ENCODE peak calls at places on chromosomes 16 and 17, in six cellular contexts. T is GM10248; O is CD8-positive, alpha-beta T cell; U is fibroblast of mammary gland; Q is glutamatergic neuron; B is neural progenitor cell. G is an unnamed sample.

GRCh38 chr17:39144414-39144813 is 7.0 kb downstream of the PLXDC1 start:
- DNase-seq in T (no peak), O (no peak), U (peak), Q (no peak), B (no peak), G (no peak)

GRCh38 chr17:48597775-48598631 is 4.4 kb upstream of the HOXB5 start:
- DNase-seq in T (peak), O (peak), U (peak), Q (no peak), B (peak), G (no peak)

GRCh38 chr16:70455910-70456309 is 1.5 kb downstream of the FCSK start:
- DNase-seq in T (no peak), O (no peak), U (no peak), Q (no peak), B (no peak), G (no peak)

GRCh38 chr17:39663688-39664580 is 1.2 kb upstream of the TCAP start:
- DNase-seq in T (no peak), O (no peak), U (no peak), Q (peak), B (peak), G (no peak)

GRCh38 chr16:85563515-85564276 is 49.4 kb upstream of the GSE1 start:
- DNase-seq in T (no peak), O (no peak), U (peak), Q (no peak), B (no peak), G (no peak)

GRCh38 chr17:64572682-64573154 is 65.9 kb downstream of the CEP95 start:
- DNase-seq in T (no peak), O (no peak), U (peak), Q (no peak), B (no peak), G (no peak)

GRCh38 chr16:74650966-74651567 is 15.6 kb downstream of the RFWD3 start:
- DNase-seq in T (no peak), O (no peak), U (no peak), Q (no peak), B (peak), G (no peak)

GRCh38 chr16:10317425-10318001 is 68.3 kb upstream of the ATF7IP2 start:
- DNase-seq in T (no peak), O (no peak), U (no peak), Q (no peak), B (no peak), G (no peak)

GRCh38 chr16:57258226-57258909 is 13.3 kb downstream of the ARL2BP start:
- DNase-seq in T (no peak), O (no peak), U (no peak), Q (no peak), B (no peak), G (no peak)

GRCh38 chr17:56812971-56813388 is 20.7 kb downstream of the C17orf67 start:
- DNase-seq in T (no peak), O (no peak), U (no peak), Q (no peak), B (no peak), G (no peak)

GRCh38 chr17:8831234-8831849 is 32.2 kb upstream of the MFSD6L start:
- DNase-seq in T (no peak), O (no peak), U (no peak), Q (no peak), B (no peak), G (no peak)

GRCh38 chr16:60929-61878 is 7.6 kb downstream of the SNRNP25 start:
- DNase-seq in T (no peak), O (no peak), U (no peak), Q (no peak), B (no peak), G (no peak)

GRCh38 chr17:44095647-44096496 is 25.3 kb downstream of the G6PC3 start:
- DNase-seq in T (peak), O (no peak), U (peak), Q (peak), B (peak), G (no peak)

GRCh38 chr16:78962457-78962929 is 638.0 kb downstream of the MAF start:
- DNase-seq in T (peak), O (no peak), U (no peak), Q (no peak), B (no peak), G (no peak)

GRCh38 chr16:66366433-66367299 is at the start of gene CDH5:
- DNase-seq in T (no peak), O (no peak), U (no peak), Q (peak), B (no peak), G (no peak)

GRCh38 chr16:69107311-69107962 is 2.0 kb downstream of the HAS3 start:
- DNase-seq in T (no peak), O (no peak), U (peak), Q (peak), B (peak), G (no peak)

GRCh38 chr16:68068926-68069325 is 16.2 kb upstream of the NFATC3 start:
- DNase-seq in T (no peak), O (no peak), U (no peak), Q (no peak), B (no peak), G (no peak)

GRCh38 chr17:75404223-75404738 is 1.2 kb downstream of the GRB2 start:
- DNase-seq in T (peak), O (peak), U (peak), Q (peak), B (peak), G (peak)

GRCh38 chr17:7982171-7982570 is 20.2 kb upstream of the GUCY2D start:
- DNase-seq in T (no peak), O (no peak), U (peak), Q (no peak), B (no peak), G (no peak)

GRCh38 chr17:36602924-36603384 is 1.6 kb downstream of the MRM1 start:
- DNase-seq in T (peak), O (peak), U (peak), Q (peak), B (peak), G (peak)

GRCh38 chr16:80663078-80663477 is 122.3 kb downstream of the DYNLRB2 start:
- DNase-seq in T (peak), O (no peak), U (no peak), Q (no peak), B (no peak), G (no peak)

GRCh38 chr17:69103557-69104233 is 38.0 kb downstream of the ABCA6 start:
- DNase-seq in T (no peak), O (no peak), U (no peak), Q (no peak), B (no peak), G (no peak)

GRCh38 chr17:79028496-79029326 is 4.7 kb downstream of the C1QTNF1 start:
- DNase-seq in T (no peak), O (no peak), U (no peak), Q (no peak), B (no peak), G (no peak)

GRCh38 chr16:70151941-70152509 is 21.6 kb upstream of the CLEC18C start:
- DNase-seq in T (peak), O (no peak), U (no peak), Q (no peak), B (no peak), G (no peak)

GRCh38 chr16:55297910-55298175 is 26.2 kb upstream of the IRX6 start:
- DNase-seq in T (no peak), O (no peak), U (peak), Q (no peak), B (no peak), G (no peak)

GRCh38 chr17:10151667-10152496 is 46.5 kb downstream of the GAS7 start:
- DNase-seq in T (peak), O (no peak), U (no peak), Q (no peak), B (no peak), G (no peak)

GRCh38 chr16:17346774-17347569 is 123.8 kb downstream of the XYLT1 start:
- DNase-seq in T (peak), O (no peak), U (no peak), Q (no peak), B (no peak), G (no peak)

GRCh38 chr17:28570716-28571254 is 539 bp downstream of the PIGS start:
- DNase-seq in T (peak), O (peak), U (no peak), Q (peak), B (peak), G (peak)

DNA sequence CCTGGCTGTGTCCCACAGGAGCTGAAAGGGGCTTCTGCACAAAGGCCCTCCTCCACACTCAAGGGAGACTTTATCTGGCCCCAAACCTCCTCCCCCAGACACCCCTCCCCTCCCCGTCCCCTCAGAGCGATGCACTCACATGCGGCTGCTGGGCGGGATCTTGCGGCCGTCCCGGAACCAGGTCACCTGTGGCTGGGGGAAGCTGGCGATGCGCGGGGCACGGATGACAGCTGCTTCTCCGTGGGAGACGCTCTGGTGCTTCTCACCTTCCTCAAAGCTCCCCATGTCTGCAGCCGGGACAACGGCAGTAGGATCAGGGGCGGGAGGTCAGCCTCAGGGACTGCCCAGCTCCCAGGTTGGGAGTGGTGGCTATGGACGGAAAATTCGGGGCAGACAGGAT is 144.0 kb upstream of the CDC42EP4 start:
- DNase-seq in T (no peak), O (no peak), U (no peak), Q (no peak), B (no peak), G (no peak)
- TF ChIP-seq CTCF in T (no peak), O (no peak), U (no peak), Q (no peak), B (no peak), G (no peak)

DNA sequence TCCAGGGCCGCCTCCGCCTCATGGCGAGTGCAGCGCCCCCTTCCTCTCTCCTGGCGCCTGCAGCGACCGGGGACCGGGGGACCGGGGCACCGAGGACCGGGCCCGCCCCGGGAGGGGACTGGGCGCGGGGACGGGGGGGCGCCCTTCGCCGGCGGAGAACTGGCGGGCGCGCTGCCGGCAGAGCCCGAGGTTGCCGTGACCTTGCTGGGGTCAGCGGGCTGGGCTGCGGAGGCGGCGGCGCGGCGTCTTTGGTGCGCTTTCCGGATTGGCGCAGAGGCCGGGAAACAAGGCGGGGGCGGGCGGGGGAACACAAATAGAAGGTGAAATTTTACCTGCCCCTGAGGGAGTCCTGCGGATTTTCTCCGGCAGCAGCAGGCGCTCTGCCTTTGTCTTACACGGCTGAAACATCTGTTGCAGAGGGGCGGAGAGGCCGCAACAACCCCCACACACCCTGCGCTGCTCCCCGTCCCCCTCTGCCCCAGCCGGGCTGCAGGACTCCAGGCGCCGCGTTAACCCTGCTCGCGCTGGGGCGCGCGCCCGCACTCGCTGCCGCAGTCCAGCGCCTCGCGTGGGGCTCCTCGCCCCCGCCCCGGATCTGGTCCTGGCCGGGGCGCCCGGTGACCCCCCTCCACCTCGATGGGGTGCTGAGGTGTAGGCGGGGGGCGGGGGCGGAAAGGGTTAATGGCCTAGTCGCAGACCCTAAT is 53.5 kb downstream of the SREBF1 start:
- DNase-seq in T (peak), O (peak), U (peak), Q (peak), B (peak), G (peak)
- TF ChIP-seq CTCF in T (peak), O (peak), U (no peak), Q (peak), B (peak), G (peak)

DNA sequence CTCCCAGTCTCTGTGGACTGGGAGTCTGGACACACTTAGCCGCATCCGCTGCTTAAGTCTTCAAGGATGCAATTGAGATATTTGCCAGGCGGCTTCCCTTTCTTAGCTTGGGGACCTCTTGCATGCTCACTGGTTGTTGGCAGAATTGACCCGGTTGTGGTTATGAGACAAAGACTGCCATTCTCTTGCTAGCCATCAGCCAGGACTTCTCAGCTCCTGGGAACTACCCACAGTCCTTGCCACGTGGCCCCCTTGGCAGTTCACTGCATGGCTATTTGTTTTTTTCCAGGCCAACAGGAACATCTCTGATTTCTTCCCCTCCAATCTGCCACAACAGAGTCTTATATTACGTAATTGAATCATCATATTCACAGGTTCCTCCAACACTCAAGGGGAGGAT is 25.5 kb downstream of the CACNG4 start:
- DNase-seq in T (no peak), O (no peak), U (no peak), Q (no peak), B (no peak), G (no peak)
- TF ChIP-seq CTCF in T (no peak), O (no peak), U (no peak), Q (no peak), B (no peak), G (no peak)

GRCh38 chr17:59558039-59558438 is 7.4 kb upstream of the DHX40 start:
- DNase-seq in T (no peak), O (no peak), U (no peak), Q (no peak), B (no peak), G (no peak)

GRCh38 chr17:59565959-59566324 is 532 bp downstream of the DHX40 start:
- DNase-seq in T (peak), O (peak), U (peak), Q (peak), B (peak), G (peak)

GRCh38 chr17:59565171-59565958 is at the start of gene DHX40:
- DNase-seq in T (peak), O (peak), U (peak), Q (peak), B (peak), G (peak)

GRCh38 chr17:59558953-59559352 is 6.5 kb upstream of the DHX40 start:
- DNase-seq in T (no peak), O (no peak), U (peak), Q (no peak), B (no peak), G (no peak)

DNA sequence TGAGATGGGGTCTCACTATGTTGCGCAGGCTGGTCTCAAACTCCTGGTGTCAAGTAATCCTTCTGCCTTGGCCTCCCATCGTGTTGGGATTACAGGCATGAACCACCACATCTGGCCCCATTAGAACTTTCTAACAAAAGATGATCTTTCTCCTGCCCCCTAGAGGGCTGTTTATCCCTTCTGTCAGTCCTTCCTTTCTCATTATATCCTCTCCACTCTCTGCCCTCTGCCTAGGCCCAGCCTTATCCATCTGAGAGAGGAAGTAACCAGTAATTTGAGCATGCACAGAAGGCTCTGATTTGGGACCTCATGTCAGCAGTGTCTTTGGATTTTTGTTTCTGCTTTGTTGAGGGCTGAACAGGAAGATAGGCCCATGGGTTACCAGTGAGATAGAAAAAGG is 4.4 kb upstream of the DHX40 start:
- DNase-seq in T (peak), O (no peak), U (peak), Q (no peak), B (peak), G (no peak)
- TF ChIP-seq CTCF in T (peak), O (peak), U (peak), Q (no peak), B (peak), G (peak)

G was measured in CD4-positive, alpha-beta T cell.